ENCODE peak calls at places on chromosomes 16 and 17, in ten cellular contexts. F is BE2C; D is hepatocyte; K is ovary; O is left lung; U is lower lobe of right lung; A is testis; P is stomach; V is tibial artery; J is CD8-positive, alpha-beta T cell. C is an unnamed sample. For H3K9me3, the result is how much of the 10 kb centered on the place peaks cover.

GRCh38 chr17:56593073-56593740 is at the start of gene NOG:
- DNase-seq in F (peak), D (peak), K (peak), O (peak), U (peak), A (peak), P (no peak), V (peak), J (peak), C (peak)

GRCh38 chr16:457732-458400 is 32.4 kb downstream of the RAB11FIP3 start:
- DNase-seq in F (peak), D (peak), K (peak), O (no peak), U (no peak), A (peak), P (no peak), V (no peak), J (no peak), C (peak)

GRCh38 chr17:40178660-40179059 is 1.4 kb downstream of the RAPGEFL1 start:
- DNase-seq in F (no peak), D (no peak), K (no peak), O (no peak), U (no peak), A (no peak), P (no peak), V (no peak), J (no peak), C (no peak)

GRCh38 chr17:19812407-19812806 is 55.3 kb downstream of the ULK2 start:
- DNase-seq in F (no peak), D (peak), K (no peak), O (no peak), U (no peak), A (no peak), P (no peak), V (no peak), J (no peak), C (peak)

GRCh38 chr17:61749823-61750404 is 113.4 kb downstream of the BRIP1 start:
- DNase-seq in F (no peak), D (no peak), K (no peak), O (no peak), U (no peak), A (no peak), P (no peak), V (no peak), J (no peak), C (no peak)

GRCh38 chr16:81767987-81768592 is 11.0 kb upstream of the PLCG2 start:
- DNase-seq in F (no peak), D (peak), K (no peak), O (no peak), U (no peak), A (no peak), P (no peak), V (no peak), J (no peak), C (no peak)

GRCh38 chr16:87062569-87063442 is 254.4 kb downstream of the C16orf95 start:
- DNase-seq in F (peak), D (peak), K (peak), O (no peak), U (no peak), A (peak), P (peak), V (peak), J (no peak), C (peak)

GRCh38 chr16:8859913-8860881 is 8.6 kb downstream of the CARHSP1 start:
- DNase-seq in F (no peak), D (peak), K (peak), O (peak), U (peak), A (peak), P (peak), V (peak), J (no peak), C (no peak)

GRCh38 chr16:85757341-85757822 is 6.5 kb upstream of the C16orf74 start:
- DNase-seq in F (no peak), D (no peak), K (no peak), O (no peak), U (no peak), A (no peak), P (no peak), V (no peak), J (no peak), C (no peak)

GRCh38 chr16:13873835-13874438 is 46.0 kb upstream of the ERCC4 start:
- DNase-seq in F (peak), D (peak), K (no peak), O (no peak), U (no peak), A (no peak), P (no peak), V (no peak), J (no peak), C (peak)

GRCh38 chr16:50735629-50736122 is 6.2 kb upstream of the CYLD start:
- DNase-seq in F (no peak), D (no peak), K (no peak), O (no peak), U (no peak), A (no peak), P (no peak), V (no peak), J (peak), C (peak)

GRCh38 chr16:30353438-30354129 is 1.5 kb downstream of the CD2BP2 start:
- DNase-seq in F (no peak), D (no peak), K (no peak), O (peak), U (peak), A (no peak), P (no peak), V (peak), J (no peak), C (no peak)

GRCh38 chr16:23871924-23872323 is 36.1 kb downstream of the PRKCB start:
- DNase-seq in F (no peak), D (no peak), K (no peak), O (no peak), U (no peak), A (no peak), P (no peak), V (no peak), J (no peak), C (no peak)

GRCh38 chr17:79622201-79622601 is 11.3 kb upstream of the RBFOX3 start:
- DNase-seq in F (no peak), D (no peak), K (peak), O (peak), U (peak), A (peak), P (no peak), V (peak), J (no peak), C (no peak)

GRCh38 chr17:80455328-80455710 is 21.1 kb downstream of the NPTX1 start:
- DNase-seq in F (peak), D (peak), K (no peak), O (peak), U (no peak), A (peak), P (peak), V (peak), J (no peak), C (peak)

GRCh38 chr16:75118943-75119539 is 2.5 kb upstream of the LDHD start:
- DNase-seq in F (no peak), D (no peak), K (no peak), O (no peak), U (no peak), A (no peak), P (no peak), V (no peak), J (no peak), C (peak)

GRCh38 chr16:11232302-11232851 is 23.6 kb downstream of the SOCS1 start:
- DNase-seq in F (no peak), D (no peak), K (no peak), O (no peak), U (no peak), A (no peak), P (no peak), V (no peak), J (no peak), C (no peak)

GRCh38 chr16:11234884-11235702 is 20.9 kb downstream of the SOCS1 start:
- DNase-seq in F (no peak), D (no peak), K (no peak), O (no peak), U (peak), A (no peak), P (no peak), V (no peak), J (no peak), C (no peak)

GRCh38 chr16:11235703-11235991 is 20.4 kb downstream of the SOCS1 start:
- DNase-seq in F (no peak), D (no peak), K (no peak), O (no peak), U (no peak), A (no peak), P (peak), V (no peak), J (no peak), C (no peak)

GRCh38 chr16:11232852-11233726 is 22.9 kb downstream of the SOCS1 start:
- DNase-seq in F (no peak), D (no peak), K (no peak), O (peak), U (peak), A (no peak), P (peak), V (no peak), J (peak), C (peak)

DNA sequence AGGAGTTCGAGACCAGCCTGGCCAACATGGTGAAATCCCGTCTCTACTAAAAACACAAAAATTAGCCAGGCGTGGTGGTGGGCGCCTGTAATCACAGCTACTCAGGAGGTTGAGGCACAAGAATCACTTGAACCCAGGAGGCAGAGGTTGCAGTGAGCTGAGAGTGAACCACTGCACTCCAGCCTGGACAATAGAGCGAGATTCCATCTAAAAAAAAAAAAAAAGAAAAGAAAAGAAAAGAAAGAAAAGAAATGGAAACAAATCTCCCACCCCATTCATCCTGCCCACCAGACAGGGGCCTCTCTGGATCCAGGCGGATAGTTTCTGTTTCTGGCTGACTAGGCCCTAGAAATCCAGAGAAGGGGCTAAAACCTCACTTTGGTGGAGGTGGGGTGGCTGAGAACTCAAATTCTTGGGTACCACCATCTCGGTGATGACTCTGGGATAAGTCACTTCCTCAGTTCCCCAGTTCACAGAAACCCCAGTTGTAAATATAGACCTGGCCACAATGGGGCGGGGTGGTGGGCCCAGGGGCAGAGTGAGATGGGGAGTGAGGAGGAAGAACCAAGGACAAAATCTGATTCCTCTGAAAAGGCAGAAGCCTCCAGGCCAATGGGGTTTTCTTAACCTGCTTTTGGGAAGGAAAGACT is 22.2 kb downstream of the SOCS1 start:
- DNase-seq in F (no peak), D (no peak), K (no peak), O (no peak), U (no peak), A (no peak), P (no peak), V (no peak), J (no peak), C (peak)
- TF ChIP-seq CTCF in F (no peak), D (no peak), K (no peak), O (no peak), U (no peak), A (no peak), P (no peak), V (no peak), J (no peak), C (peak)

DNA sequence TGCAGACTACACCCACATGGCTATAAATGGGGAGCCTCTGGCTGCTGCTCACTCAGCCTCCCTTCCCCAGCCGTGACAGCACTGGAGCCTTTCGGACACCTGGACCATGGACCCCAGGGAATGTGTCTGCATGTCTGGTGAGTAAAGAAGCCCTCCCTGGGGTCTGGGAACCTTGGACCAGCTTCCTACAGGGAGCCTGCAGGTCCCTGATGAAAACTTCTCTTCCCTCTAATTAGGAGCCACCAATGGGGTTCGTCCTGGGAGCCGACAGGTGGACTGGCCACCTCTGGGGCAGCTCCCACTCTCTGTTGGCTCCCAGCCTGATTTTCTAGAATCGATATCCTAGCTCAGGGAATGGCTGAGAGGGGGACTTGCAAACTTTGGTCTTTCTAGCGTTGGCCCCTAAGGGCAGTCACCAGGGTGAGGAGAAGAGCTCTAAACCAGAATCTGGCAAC is at the start of gene MT4:
- DNase-seq in F (no peak), D (no peak), K (no peak), O (no peak), U (no peak), A (no peak), P (no peak), V (peak), J (no peak), C (no peak)
- H3K4me3 ChIP-seq in F (no peak), D (no peak), K (no peak), O (no peak), U (no peak), A (no peak), P (no peak), V (no peak), J (no peak), C (no peak)

GRCh38 chr17:16552637-16553045 is 16.4 kb downstream of the ZNF287 start:
- DNase-seq in F (no peak), D (no peak), K (no peak), O (no peak), U (no peak), A (no peak), P (no peak), V (no peak), J (no peak), C (no peak)
- H3K9me3 ChIP-seq in F (under half), D (under half), K (under half), O (under half), U (half or more), A (under half), P (under half), V (half or more), J (half or more), C (half or more)

DNA sequence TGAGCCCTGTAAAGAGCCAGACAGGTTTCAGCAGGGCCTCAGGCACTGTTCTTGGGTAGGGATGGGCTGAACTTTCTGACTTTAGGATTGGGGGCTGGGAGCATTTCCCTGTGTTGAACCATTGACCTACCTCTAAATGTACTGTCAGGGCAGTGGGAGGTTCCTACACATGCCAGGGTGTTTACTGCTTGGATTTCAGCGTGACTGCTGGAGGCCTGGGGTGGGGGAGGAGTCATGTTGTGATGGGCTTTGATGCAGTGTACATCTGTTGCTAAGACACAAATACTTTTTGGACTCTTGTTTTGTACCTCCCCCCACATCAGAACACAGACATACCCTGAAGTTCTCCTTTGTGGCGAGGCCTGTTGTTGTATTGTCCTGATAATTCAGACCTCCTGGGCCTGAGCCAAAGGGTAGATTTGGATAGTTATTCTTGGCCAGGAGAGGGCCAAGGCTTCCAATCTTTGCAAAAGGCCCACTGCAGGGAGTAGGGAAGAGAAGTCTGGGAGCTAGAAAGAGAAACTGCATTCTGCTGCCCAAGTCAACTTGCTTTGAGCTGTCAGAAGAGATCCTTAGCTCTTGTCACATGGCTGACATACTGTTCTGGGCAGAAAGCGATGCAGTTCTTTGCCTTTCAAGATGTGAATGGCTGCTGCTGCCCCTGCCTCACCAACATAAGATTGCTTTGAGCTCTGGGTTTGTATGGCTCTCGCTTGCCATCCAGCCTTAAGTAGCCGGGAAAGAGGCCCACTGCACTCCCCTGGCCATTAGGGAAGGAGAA is 3.7 kb downstream of the NFE2L1 start:
- DNase-seq in F (peak), D (peak), K (peak), O (no peak), U (no peak), A (peak), P (peak), V (peak), J (no peak), C (peak)
- TF ChIP-seq CTCF in F (peak), D (no peak), K (no peak), O (no peak), U (no peak), A (no peak), P (no peak), V (peak), J (no peak), C (no peak)